ENCODE peak calls at places on chromosomes 2 and 18, in nine cellular contexts. One of them, this sample, is unnamed.

GRCh38 chr2:173544621-173545363 is 190.1 kb downstream of the CDCA7 start:
- DNase-seq in GM04504: no peak
- DNase-seq in EL: no peak
- DNase-seq in T-helper 2 cell: no peak
- DNase-seq in DMS153: no peak
- DNase-seq in nephron progenitor cell: no peak
- DNase-seq in cardiac muscle cell: no peak
- DNase-seq in NCI-H1105: no peak
- DNase-seq in coronary artery: no peak
- DNase-seq in this sample: no peak

GRCh38 chr2:32770360-32770759 is 142.5 kb downstream of the TTC27 start:
- DNase-seq in GM04504: no peak
- DNase-seq in EL: no peak
- DNase-seq in T-helper 2 cell: no peak
- DNase-seq in DMS153: no peak
- DNase-seq in nephron progenitor cell: no peak
- DNase-seq in cardiac muscle cell: peak; percentile 54
- DNase-seq in NCI-H1105: no peak
- DNase-seq in coronary artery: no peak
- DNase-seq in this sample: no peak

GRCh38 chr2:157291018-157291417 is 33.5 kb downstream of the GALNT5 start:
- DNase-seq in GM04504: no peak
- DNase-seq in EL: no peak
- DNase-seq in T-helper 2 cell: no peak
- DNase-seq in DMS153: peak; percentile 41
- DNase-seq in nephron progenitor cell: no peak
- DNase-seq in cardiac muscle cell: no peak
- DNase-seq in NCI-H1105: no peak
- DNase-seq in coronary artery: no peak
- DNase-seq in this sample: no peak

GRCh38 chr2:26555246-26556133 is 77.6 kb upstream of the OTOF start:
- DNase-seq in GM04504: no peak
- DNase-seq in EL: peak; percentile 18
- DNase-seq in T-helper 2 cell: no peak
- DNase-seq in DMS153: no peak
- DNase-seq in nephron progenitor cell: no peak
- DNase-seq in cardiac muscle cell: no peak
- DNase-seq in NCI-H1105: no peak
- DNase-seq in coronary artery: no peak
- DNase-seq in this sample: no peak

GRCh38 chr2:241568738-241569137 is 10.2 kb downstream of the BOK start:
- DNase-seq in GM04504: no peak
- DNase-seq in EL: no peak
- DNase-seq in T-helper 2 cell: no peak
- DNase-seq in DMS153: no peak
- DNase-seq in nephron progenitor cell: no peak
- DNase-seq in cardiac muscle cell: no peak
- DNase-seq in NCI-H1105: no peak
- DNase-seq in coronary artery: no peak
- DNase-seq in this sample: no peak

GRCh38 chr2:140586379-140586778 is 1544.4 kb downstream of the LRP1B start:
- DNase-seq in GM04504: peak; percentile 6
- DNase-seq in EL: peak; percentile 0
- DNase-seq in T-helper 2 cell: no peak
- DNase-seq in DMS153: no peak
- DNase-seq in nephron progenitor cell: peak; percentile 25
- DNase-seq in cardiac muscle cell: peak; percentile 49
- DNase-seq in NCI-H1105: no peak
- DNase-seq in coronary artery: no peak
- DNase-seq in this sample: peak; percentile 10

GRCh38 chr2:212520340-212520739 is 18.3 kb downstream of the ERBB4 start:
- DNase-seq in GM04504: no peak
- DNase-seq in EL: peak; percentile 23
- DNase-seq in T-helper 2 cell: no peak
- DNase-seq in DMS153: peak; percentile 17
- DNase-seq in nephron progenitor cell: no peak
- DNase-seq in cardiac muscle cell: no peak
- DNase-seq in NCI-H1105: no peak
- DNase-seq in coronary artery: no peak
- DNase-seq in this sample: no peak

GRCh38 chr18:6203791-6204190 is 210.9 kb downstream of the L3MBTL4 start:
- DNase-seq in GM04504: no peak
- DNase-seq in EL: no peak
- DNase-seq in T-helper 2 cell: no peak
- DNase-seq in DMS153: peak; percentile 40
- DNase-seq in nephron progenitor cell: no peak
- DNase-seq in cardiac muscle cell: no peak
- DNase-seq in NCI-H1105: peak; percentile 35
- DNase-seq in coronary artery: no peak
- DNase-seq in this sample: no peak

GRCh38 chr18:79496978-79497637 is 101.4 kb downstream of the NFATC1 start:
- DNase-seq in GM04504: no peak
- DNase-seq in EL: no peak
- DNase-seq in T-helper 2 cell: no peak
- DNase-seq in DMS153: no peak
- DNase-seq in nephron progenitor cell: no peak
- DNase-seq in cardiac muscle cell: no peak
- DNase-seq in NCI-H1105: peak; percentile 6
- DNase-seq in coronary artery: no peak
- DNase-seq in this sample: peak; percentile 44

GRCh38 chr2:181780159-181781081 is 100.1 kb upstream of the NEUROD1 start:
- DNase-seq in GM04504: no peak
- DNase-seq in EL: peak; percentile 43
- DNase-seq in T-helper 2 cell: no peak
- DNase-seq in DMS153: peak; percentile 24
- DNase-seq in nephron progenitor cell: no peak
- DNase-seq in cardiac muscle cell: no peak
- DNase-seq in NCI-H1105: no peak
- DNase-seq in coronary artery: no peak
- DNase-seq in this sample: no peak

GRCh38 chr2:31962757-31963361 is 47.9 kb downstream of the MEMO1 start:
- DNase-seq in GM04504: no peak
- DNase-seq in EL: no peak
- DNase-seq in T-helper 2 cell: no peak
- DNase-seq in DMS153: no peak
- DNase-seq in nephron progenitor cell: no peak
- DNase-seq in cardiac muscle cell: no peak
- DNase-seq in NCI-H1105: no peak
- DNase-seq in coronary artery: no peak
- DNase-seq in this sample: no peak

GRCh38 chr2:37205689-37206341 is 9.5 kb downstream of the CEBPZOS start:
- DNase-seq in GM04504: no peak
- DNase-seq in EL: no peak
- DNase-seq in T-helper 2 cell: no peak
- DNase-seq in DMS153: no peak
- DNase-seq in nephron progenitor cell: no peak
- DNase-seq in cardiac muscle cell: no peak
- DNase-seq in NCI-H1105: no peak
- DNase-seq in coronary artery: no peak
- DNase-seq in this sample: no peak

GRCh38 chr2:126722546-126722945 is 66.6 kb downstream of the GYPC start:
- DNase-seq in GM04504: no peak
- DNase-seq in EL: no peak
- DNase-seq in T-helper 2 cell: no peak
- DNase-seq in DMS153: no peak
- DNase-seq in nephron progenitor cell: no peak
- DNase-seq in cardiac muscle cell: no peak
- DNase-seq in NCI-H1105: no peak
- DNase-seq in coronary artery: no peak
- DNase-seq in this sample: no peak

GRCh38 chr2:222701709-222702108 is 30.3 kb downstream of the MOGAT1 start:
- DNase-seq in GM04504: no peak
- DNase-seq in EL: no peak
- DNase-seq in T-helper 2 cell: no peak
- DNase-seq in DMS153: no peak
- DNase-seq in nephron progenitor cell: no peak
- DNase-seq in cardiac muscle cell: no peak
- DNase-seq in NCI-H1105: no peak
- DNase-seq in coronary artery: no peak
- DNase-seq in this sample: no peak

GRCh38 chr2:67451086-67451832 is 54.1 kb downstream of the ETAA1 start:
- DNase-seq in GM04504: no peak
- DNase-seq in EL: peak; percentile 79
- DNase-seq in T-helper 2 cell: no peak
- DNase-seq in DMS153: peak; percentile 96
- DNase-seq in nephron progenitor cell: no peak
- DNase-seq in cardiac muscle cell: no peak
- DNase-seq in NCI-H1105: peak; percentile 10
- DNase-seq in coronary artery: no peak
- DNase-seq in this sample: peak; percentile 9

GRCh38 chr18:36580874-36581750 is 247.7 kb downstream of the TPGS2 start:
- DNase-seq in GM04504: peak; percentile 69
- DNase-seq in EL: peak; percentile 86
- DNase-seq in T-helper 2 cell: no peak
- DNase-seq in DMS153: no peak
- DNase-seq in nephron progenitor cell: no peak
- DNase-seq in cardiac muscle cell: no peak
- DNase-seq in NCI-H1105: no peak
- DNase-seq in coronary artery: peak; percentile 46
- DNase-seq in this sample: peak; percentile 21

GRCh38 chr2:119223521-119224390 is at the start of gene STEAP3:
- DNase-seq in GM04504: no peak
- DNase-seq in EL: peak; percentile 70
- DNase-seq in T-helper 2 cell: no peak
- DNase-seq in DMS153: peak; percentile 62
- DNase-seq in nephron progenitor cell: peak; percentile 89
- DNase-seq in cardiac muscle cell: peak; percentile 90
- DNase-seq in NCI-H1105: peak; percentile 58
- DNase-seq in coronary artery: peak; percentile 81
- DNase-seq in this sample: no peak

GRCh38 chr2:176514805-176515500 is 245.7 kb downstream of the MTX2 start:
- DNase-seq in GM04504: no peak
- DNase-seq in EL: peak; percentile 28
- DNase-seq in T-helper 2 cell: no peak
- DNase-seq in DMS153: no peak
- DNase-seq in nephron progenitor cell: no peak
- DNase-seq in cardiac muscle cell: no peak
- DNase-seq in NCI-H1105: no peak
- DNase-seq in coronary artery: no peak
- DNase-seq in this sample: no peak